ENCODE peak calls at places on chromosomes 13 and 19, in four cellular contexts. T, H, R and X are unnamed samples.

GRCh38 chr13:48318714-48319457 is 15.3 kb downstream of the RB1 start:
- DNase-seq in T (peak), H (no peak), R (peak), X (no peak)

GRCh38 chr13:35484384-35484783 is 7.9 kb upstream of the MAB21L1 start:
- DNase-seq in R (no peak), H (no peak), T (no peak), X (no peak)

GRCh38 chr19:45815501-45816216 is 551 bp upstream of the RSPH6A start:
- DNase-seq in T (no peak), R (no peak), H (no peak), X (no peak)

GRCh38 chr13:44764334-44764733 is 188.2 kb upstream of the TSC22D1 start:
- DNase-seq in T (peak), H (no peak), R (no peak), X (no peak)

GRCh38 chr19:51194527-51195315 is 30.2 kb upstream of the CD33 start:
- DNase-seq in H (peak), T (no peak), R (no peak), X (no peak)

GRCh38 chr13:107678075-107678689 is 537.2 kb downstream of the LIG4 start:
- DNase-seq in H (no peak), R (peak), T (no peak), X (no peak)

GRCh38 chr13:102869948-102870676 is 24.3 kb downstream of the ERCC5 start:
- DNase-seq in H (no peak), T (no peak), R (peak), X (no peak)

GRCh38 chr19:18477974-18478373 is 40.0 kb upstream of the ISYNA1 start:
- DNase-seq in R (no peak), T (no peak), H (no peak), X (no peak)

GRCh38 chr13:98089246-98089645 is 53.6 kb upstream of the FARP1 start:
- DNase-seq in H (no peak), R (peak), T (no peak), X (no peak)

GRCh38 chr19:49870309-49870901 is 3.0 kb upstream of the PNKP start:
- DNase-seq in H (no peak), R (no peak), T (no peak), X (no peak)

GRCh38 chr13:33722216-33722900 is 95.6 kb upstream of the RFC3 start:
- DNase-seq in T (no peak), R (peak), H (no peak), X (no peak)

GRCh38 chr13:24680258-24680920 is at the start of gene ATP12A:
- DNase-seq in H (no peak), T (peak), R (peak), X (no peak)

GRCh38 chr19:54420068-54420382 is 4.8 kb downstream of the TTYH1 start:
- DNase-seq in R (no peak), T (no peak), H (no peak), X (no peak)

GRCh38 chr13:113941571-113942191 is 32.2 kb downstream of the C13orf46 start:
- DNase-seq in H (no peak), T (no peak), R (no peak), X (no peak)

GRCh38 chr13:42992585-42993122 is 613 bp upstream of the EPSTI1 start:
- DNase-seq in H (no peak), T (no peak), R (no peak), X (no peak)

GRCh38 chr13:69331245-69331644 is 776.4 kb upstream of the ATXN8OS start:
- DNase-seq in R (no peak), T (no peak), H (no peak), X (no peak)

GRCh38 chr13:97257800-97258799 is 36.0 kb downstream of the MBNL2 start:
- DNase-seq in R (peak), H (no peak), T (no peak), X (no peak)

GRCh38 chr13:45328661-45329105 is 12.3 kb downstream of the TPT1 start:
- DNase-seq in T (no peak), H (no peak), R (peak), X (no peak)

GRCh38 chr19:40236026-40236355 is 9.5 kb upstream of the CCNP start:
- DNase-seq in R (no peak), H (no peak), T (no peak), X (no peak)

GRCh38 chr13:42533336-42533591 is 40.7 kb upstream of the TNFSF11 start:
- DNase-seq in H (no peak), R (no peak), T (no peak), X (no peak)

DNA sequence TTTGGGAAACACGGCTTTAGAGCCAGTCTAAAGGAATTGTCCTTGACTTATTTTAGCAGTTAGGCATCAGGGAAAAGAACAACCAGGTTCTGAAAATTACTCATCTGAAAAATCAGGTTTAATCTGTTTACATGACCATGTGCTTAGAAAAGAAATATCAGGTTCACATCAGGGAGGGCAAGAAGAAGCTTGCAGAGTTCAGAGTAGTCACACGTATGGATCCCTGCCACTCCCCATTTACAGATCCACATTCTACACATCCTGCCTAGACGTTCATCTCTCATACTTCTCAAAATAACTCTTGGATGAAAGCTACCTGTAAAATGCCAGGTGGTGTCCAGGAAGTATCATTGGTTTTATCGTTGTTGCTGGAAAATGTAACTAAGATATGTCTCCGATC is 14.0 kb upstream of the PHF11 start:
- DNase-seq in R (no peak), H (no peak), T (no peak), X (no peak)
- H3K9ac ChIP-seq in R (no peak), H (no peak), T (no peak), X (no peak)

GRCh38 chr19:30315159-30315558 is 57.0 kb upstream of the ZNF536 start:
- DNase-seq in T (no peak), R (no peak), H (no peak), X (no peak)

GRCh38 chr19:30318261-30318660 is 53.9 kb upstream of the ZNF536 start:
- DNase-seq in H (no peak), T (no peak), R (no peak), X (no peak)

GRCh38 chr19:30316000-30316491 is 56.1 kb upstream of the ZNF536 start:
- DNase-seq in H (no peak), T (no peak), R (no peak), X (no peak)

GRCh38 chr19:30317403-30317802 is 54.8 kb upstream of the ZNF536 start:
- DNase-seq in H (no peak), T (no peak), R (no peak), X (no peak)

GRCh38 chr19:30316560-30317106 is 55.6 kb upstream of the ZNF536 start:
- DNase-seq in H (no peak), R (no peak), T (no peak), X (no peak)
- H3K9ac ChIP-seq in H (no peak), R (no peak), T (no peak), X (no peak)

DNA sequence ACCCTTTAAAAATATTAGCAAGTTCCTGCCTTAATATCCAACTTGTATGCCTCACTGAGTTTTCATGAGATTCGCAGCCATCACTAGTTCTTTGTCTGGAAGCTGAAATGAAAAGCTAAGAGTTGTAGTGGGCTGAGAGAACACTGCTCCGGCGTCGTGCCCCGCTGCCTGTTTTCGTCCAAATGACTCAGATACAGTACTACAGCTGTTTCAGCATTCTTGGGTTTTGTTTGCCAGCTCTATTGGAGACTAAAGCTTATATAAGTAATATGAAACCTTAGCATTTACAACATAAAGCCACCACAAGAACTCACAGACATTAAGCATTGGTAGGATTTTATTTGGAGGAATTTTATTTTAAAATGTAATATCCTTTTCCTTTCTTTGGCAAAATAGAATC is 299.7 kb downstream of the DLEU7 start:
- DNase-seq in R (peak), T (no peak), H (no peak), X (no peak)
- H3K9ac ChIP-seq in R (peak), T (no peak), H (no peak), X (no peak)

DNA sequence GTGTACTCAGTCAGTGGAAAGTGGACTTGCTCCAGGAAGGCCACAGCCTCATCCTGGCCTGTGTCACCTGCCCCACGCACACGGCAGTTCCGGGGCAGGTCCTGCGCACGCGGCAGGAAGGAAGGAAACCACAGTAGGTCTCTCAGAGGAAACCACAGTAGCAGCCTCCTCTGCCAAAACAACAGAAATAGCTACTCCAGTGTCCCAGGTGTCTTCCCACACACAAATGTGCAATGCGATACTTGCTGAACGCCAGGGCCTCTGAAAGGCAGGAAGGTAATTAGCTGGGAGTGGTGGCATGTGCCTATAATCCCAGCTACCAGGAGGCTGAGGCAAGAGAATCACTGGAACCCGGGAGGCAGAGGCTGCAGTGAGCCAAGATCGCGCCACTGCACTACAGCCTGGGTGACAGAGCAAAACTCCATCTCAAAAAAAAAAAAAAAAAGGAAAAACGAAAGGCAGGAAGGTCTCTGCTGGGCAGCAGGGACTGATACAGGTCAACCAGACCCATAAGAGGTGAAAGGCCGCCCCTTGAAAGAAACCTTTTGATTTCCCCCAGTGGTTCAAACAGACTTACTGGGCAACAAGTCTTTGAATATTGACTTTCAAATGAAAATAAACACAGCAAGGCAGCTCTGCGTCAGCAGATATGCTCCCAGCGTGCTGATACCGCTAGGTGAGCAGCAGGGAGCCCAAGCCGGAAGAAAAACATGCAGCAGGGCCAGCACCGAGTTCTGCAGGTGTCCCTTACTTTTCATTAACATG is 49.5 kb downstream of the CRYL1 start:
- DNase-seq in H (no peak), R (no peak), T (no peak), X (no peak)
- H3K9ac ChIP-seq in H (no peak), R (no peak), T (no peak), X (no peak)

GRCh38 chr19:33530261-33530660 is 8.7 kb upstream of the PEPD start:
- DNase-seq in H (no peak), T (no peak), R (no peak), X (no peak)

GRCh38 chr19:33529094-33529676 is 7.6 kb upstream of the PEPD start:
- DNase-seq in R (no peak), T (no peak), H (no peak), X (no peak)

GRCh38 chr19:33532859-33533455 is 11.4 kb upstream of the PEPD start:
- DNase-seq in T (no peak), R (no peak), H (no peak), X (no peak)

GRCh38 chr19:33530842-33531241 is 9.3 kb upstream of the PEPD start:
- DNase-seq in R (no peak), T (no peak), H (no peak), X (no peak)

DNA sequence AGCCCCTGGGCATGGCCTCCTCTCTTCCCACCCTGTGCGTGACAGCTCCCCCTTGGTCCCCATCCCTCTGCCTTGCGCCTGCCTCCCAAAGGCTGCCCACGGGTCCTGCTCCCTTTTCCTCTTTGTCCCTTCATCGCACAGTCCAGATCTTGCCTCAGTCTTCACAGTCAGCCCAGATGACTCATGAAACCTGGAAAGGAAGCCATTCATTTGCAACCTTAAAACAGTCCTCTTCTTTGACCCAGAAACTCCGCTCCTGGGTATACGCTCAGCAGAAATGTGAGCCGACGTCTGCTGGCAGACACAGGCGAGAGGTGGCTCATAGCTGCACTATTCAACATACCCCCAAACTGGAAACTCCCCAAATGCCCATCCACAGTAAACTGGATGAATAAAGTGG is 13.6 kb upstream of the PEPD start:
- DNase-seq in R (peak), T (no peak), H (no peak), X (no peak)
- H3K9ac ChIP-seq in R (no peak), T (no peak), H (no peak), X (no peak)

DNA sequence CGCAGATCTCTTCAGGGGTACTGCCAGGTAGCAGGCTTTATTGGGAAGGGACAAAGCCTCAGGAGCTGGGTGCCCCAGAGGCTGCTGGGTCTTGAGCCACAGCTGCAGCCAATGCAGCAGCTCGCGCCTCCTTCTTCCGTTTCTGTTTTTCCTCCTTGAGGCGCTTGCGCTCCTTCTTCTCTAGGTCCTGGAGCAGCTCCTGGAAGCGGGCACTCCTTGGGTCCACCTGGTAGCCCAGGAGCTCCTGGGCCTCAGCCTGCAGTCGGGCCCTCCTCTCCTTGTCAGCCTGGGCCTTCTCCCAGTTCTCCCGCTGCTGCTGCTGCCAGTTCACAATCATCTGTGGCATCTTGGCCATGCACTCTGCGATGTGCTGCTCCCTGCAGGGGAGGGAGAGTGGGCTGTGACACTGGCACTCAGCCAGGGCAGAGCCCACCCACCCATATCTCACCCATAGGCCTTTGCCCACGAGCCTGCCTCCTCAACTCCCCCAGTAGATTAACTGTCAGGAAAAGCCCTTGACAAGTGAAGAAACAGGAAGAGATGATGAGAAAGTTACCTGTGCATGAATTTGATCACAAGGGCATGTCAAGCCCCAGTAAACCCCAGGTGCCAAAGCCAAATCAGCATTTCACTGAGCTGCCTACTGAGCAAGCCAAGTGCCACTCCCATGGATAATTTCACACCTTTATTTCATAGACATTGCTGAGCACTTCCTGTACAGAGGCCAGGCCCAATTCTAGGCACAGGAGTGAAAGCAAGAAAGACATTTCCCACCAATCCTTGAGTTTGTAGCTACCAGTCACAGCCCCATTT is 2.7 kb downstream of the GADD45GIP1 start:
- DNase-seq in H (no peak), T (peak), R (peak), X (no peak)
- H3K9ac ChIP-seq in H (peak), T (no peak), R (peak), X (no peak)